ENCODE peak calls at places on chromosomes 12 and 14, in ten cellular contexts. D, V, E, N, Q, B, K, I, C and X are unnamed samples.

GRCh38 chr12:68406134-68406576 is 74.0 kb upstream of the MDM1 start:
- DNase-seq in D (no peak), V (no peak), E (peak), N (no peak), Q (peak), B (peak), K (peak), I (no peak), C (no peak), X (peak)

GRCh38 chr12:22356231-22356630 is 21.7 kb upstream of the ST8SIA1 start:
- DNase-seq in D (no peak), V (no peak), E (no peak), N (no peak), Q (no peak), B (no peak), K (no peak), I (no peak), C (no peak), X (no peak)

GRCh38 chr12:4826909-4827308 is 82.8 kb upstream of the KCNA1 start:
- DNase-seq in D (no peak), V (no peak), E (no peak), N (no peak), Q (no peak), B (no peak), K (no peak), I (no peak), C (no peak), X (no peak)

GRCh38 chr12:51815571-51815970 is 32.9 kb downstream of the FIGNL2 start:
- DNase-seq in D (no peak), V (no peak), E (no peak), N (no peak), Q (no peak), B (no peak), K (no peak), I (no peak), C (no peak), X (no peak)

GRCh38 chr12:89529738-89530137 is 3.9 kb upstream of the POC1B start:
- DNase-seq in D (peak), V (no peak), E (peak), N (peak), Q (peak), B (peak), K (no peak), I (no peak), C (no peak), X (no peak)

GRCh38 chr14:24135834-24136683 is at the start of gene PSME1:
- DNase-seq in D (peak), V (peak), E (peak), N (peak), Q (peak), B (peak), K (peak), I (peak), C (peak), X (peak)

GRCh38 chr14:56590535-56590951 is 10.9 kb downstream of the TMEM260 start:
- DNase-seq in D (no peak), V (no peak), E (no peak), N (peak), Q (no peak), B (peak), K (no peak), I (no peak), C (no peak), X (no peak)

GRCh38 chr12:54207539-54208267 is 18.9 kb upstream of the SMUG1 start:
- DNase-seq in D (peak), V (peak), E (peak), N (peak), Q (peak), B (peak), K (peak), I (peak), C (peak), X (no peak)

GRCh38 chr12:89015419-89015818 is 336.9 kb downstream of the DUSP6 start:
- DNase-seq in D (no peak), V (no peak), E (no peak), N (no peak), Q (no peak), B (no peak), K (no peak), I (no peak), C (no peak), X (no peak)

GRCh38 chr12:1595026-1595561 is 713 bp upstream of the FBXL14 start:
- DNase-seq in D (no peak), V (no peak), E (peak), N (no peak), Q (no peak), B (peak), K (no peak), I (no peak), C (no peak), X (no peak)

GRCh38 chr14:104665663-104666522 is 23.5 kb upstream of the INF2 start:
- DNase-seq in D (no peak), V (no peak), E (no peak), N (peak), Q (no peak), B (peak), K (peak), I (peak), C (peak), X (no peak)

GRCh38 chr12:89384050-89384749 is 31.9 kb upstream of the DUSP6 start:
- DNase-seq in D (peak), V (no peak), E (peak), N (no peak), Q (peak), B (no peak), K (peak), I (no peak), C (no peak), X (no peak)

GRCh38 chr12:121494093-121494787 is 86.6 kb downstream of the KDM2B start:
- DNase-seq in D (peak), V (peak), E (peak), N (peak), Q (peak), B (peak), K (peak), I (peak), C (peak), X (no peak)

GRCh38 chr12:9367201-9367600 is 159.0 kb upstream of the PZP start:
- DNase-seq in D (no peak), V (no peak), E (no peak), N (no peak), Q (no peak), B (no peak), K (no peak), I (no peak), C (no peak), X (no peak)

GRCh38 chr12:28961948-28962384 is 187.1 kb upstream of the FAR2 start:
- DNase-seq in D (no peak), V (no peak), E (no peak), N (no peak), Q (no peak), B (no peak), K (no peak), I (no peak), C (no peak), X (no peak)

GRCh38 chr12:122081108-122081696 is 2.6 kb downstream of the MLXIP start:
- DNase-seq in D (no peak), V (no peak), E (peak), N (no peak), Q (no peak), B (no peak), K (no peak), I (no peak), C (no peak), X (no peak)

GRCh38 chr12:678747-679712 is 15.8 kb upstream of the NINJ2 start:
- DNase-seq in D (no peak), V (no peak), E (no peak), N (no peak), Q (no peak), B (no peak), K (no peak), I (no peak), C (no peak), X (no peak)

GRCh38 chr14:67221248-67221981 is 19.8 kb upstream of the PALS1 start:
- DNase-seq in D (no peak), V (no peak), E (peak), N (no peak), Q (peak), B (peak), K (no peak), I (no peak), C (no peak), X (no peak)

GRCh38 chr12:21774358-21775129 is at the start of gene KCNJ8:
- DNase-seq in D (peak), V (no peak), E (peak), N (peak), Q (peak), B (peak), K (peak), I (no peak), C (no peak), X (peak)

GRCh38 chr12:32788405-32788804 is 32.7 kb upstream of the YARS2 start:
- DNase-seq in D (no peak), V (no peak), E (no peak), N (no peak), Q (no peak), B (no peak), K (no peak), I (no peak), C (no peak), X (no peak)

GRCh38 chr14:96053600-96054381 is 14.6 kb downstream of the C14orf132 start:
- DNase-seq in D (no peak), V (no peak), E (peak), N (no peak), Q (peak), B (no peak), K (no peak), I (no peak), C (no peak), X (peak)

GRCh38 chr14:82854851-82855250 is 1321.2 kb upstream of the SEL1L start:
- DNase-seq in D (no peak), V (no peak), E (no peak), N (peak), Q (no peak), B (peak), K (no peak), I (no peak), C (no peak), X (no peak)

GRCh38 chr14:95413289-95414215 is 93.8 kb upstream of the CLMN start:
- DNase-seq in D (no peak), V (no peak), E (no peak), N (no peak), Q (peak), B (peak), K (no peak), I (no peak), C (no peak), X (no peak)